ENCODE peak calls at places on chromosomes 6 and 20, in four cellular contexts. N is GM12878, B is HepG2, X is K562. S is an unnamed sample.

GRCh38 chr6:116695398-116695797 is 14.4 kb downstream of the KPNA5 start:
- DNase-seq in X (no peak), N (peak; percentile 13), B (no peak), S (no peak)

GRCh38 chr20:46324960-46325703 is 16.8 kb upstream of the CDH22 start:
- DNase-seq in N (no peak), B (peak; percentile 69), X (peak; percentile 57), S (no peak)

GRCh38 chr6:111597687-111598086 is 8.0 kb downstream of the TRAF3IP2 start:
- DNase-seq in N (no peak), X (no peak), B (peak; percentile 70), S (no peak)

GRCh38 chr6:53159558-53159957 is 10.9 kb upstream of the GCM1 start:
- DNase-seq in X (no peak), N (no peak), B (peak; percentile 33), S (no peak)

GRCh38 chr6:104281370-104281769 is 578.3 kb downstream of the HACE1 start:
- DNase-seq in X (no peak), N (no peak), B (no peak), S (peak; percentile 6)

GRCh38 chr6:20215310-20215709 is 3.0 kb upstream of the MBOAT1 start:
- DNase-seq in N (no peak), X (no peak), B (no peak), S (no peak)

GRCh38 chr20:23165307-23165750 is 79.2 kb upstream of the CD93 start:
- DNase-seq in X (no peak), B (no peak), N (no peak), S (no peak)

GRCh38 chr20:46084805-46085792 is 4.7 kb downstream of the NCOA5 start:
- DNase-seq in X (peak; percentile 66), N (no peak), B (peak; percentile 73), S (no peak)

GRCh38 chr20:34834459-34834893 is 9.0 kb upstream of the NCOA6 start:
- DNase-seq in N (no peak), X (peak; percentile 43), B (peak; percentile 47), S (peak; percentile 21)

GRCh38 chr20:37972256-37973058 is 60.8 kb downstream of the TTI1 start:
- DNase-seq in N (no peak), B (no peak), X (no peak), S (no peak)

DNA sequence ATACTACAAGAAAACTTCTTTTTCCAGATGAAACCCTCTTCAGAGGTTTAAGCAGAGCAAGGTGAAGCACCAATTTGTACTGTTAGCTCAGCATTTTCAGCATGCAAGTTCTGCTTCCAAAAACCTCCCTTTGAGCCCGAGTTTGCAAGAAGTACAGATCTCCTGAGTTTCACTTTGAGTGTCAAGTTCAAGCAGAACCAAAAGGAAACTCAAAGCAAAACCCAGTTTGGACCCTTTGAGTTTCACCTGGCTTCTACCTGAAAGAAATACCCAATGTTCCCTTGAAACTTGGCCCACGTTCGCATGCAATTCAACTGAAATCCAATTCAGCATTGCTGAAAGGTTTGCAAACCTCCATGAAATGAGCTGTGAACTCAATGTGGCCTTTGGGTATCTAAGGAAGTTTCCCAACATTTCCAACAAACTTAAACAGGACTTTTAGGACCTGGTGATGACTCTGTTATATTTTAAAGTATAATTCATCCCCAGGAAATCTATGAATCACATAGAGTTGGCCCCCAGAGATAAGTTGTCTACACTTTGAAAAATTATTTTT is 62.9 kb upstream of the HBS1L start:
- DNase-seq in B (no peak), X (no peak), N (no peak), S (no peak)
- TF ChIP-seq REST in B (no peak), X (no peak), N (no peak), S (no peak)

GRCh38 chr6:46453756-46454316 is 37.4 kb downstream of the RCAN2 start:
- DNase-seq in N (no peak), B (no peak), X (no peak), S (no peak)

GRCh38 chr6:46451343-46451742 is 39.9 kb downstream of the RCAN2 start:
- DNase-seq in X (no peak), B (no peak), N (no peak), S (no peak)

GRCh38 chr6:46453221-46453620 is 38.0 kb downstream of the RCAN2 start:
- DNase-seq in X (no peak), B (no peak), N (no peak), S (no peak)

GRCh38 chr6:46454691-46455090 is 36.6 kb downstream of the RCAN2 start:
- DNase-seq in B (no peak), X (no peak), N (no peak), S (no peak)

DNA sequence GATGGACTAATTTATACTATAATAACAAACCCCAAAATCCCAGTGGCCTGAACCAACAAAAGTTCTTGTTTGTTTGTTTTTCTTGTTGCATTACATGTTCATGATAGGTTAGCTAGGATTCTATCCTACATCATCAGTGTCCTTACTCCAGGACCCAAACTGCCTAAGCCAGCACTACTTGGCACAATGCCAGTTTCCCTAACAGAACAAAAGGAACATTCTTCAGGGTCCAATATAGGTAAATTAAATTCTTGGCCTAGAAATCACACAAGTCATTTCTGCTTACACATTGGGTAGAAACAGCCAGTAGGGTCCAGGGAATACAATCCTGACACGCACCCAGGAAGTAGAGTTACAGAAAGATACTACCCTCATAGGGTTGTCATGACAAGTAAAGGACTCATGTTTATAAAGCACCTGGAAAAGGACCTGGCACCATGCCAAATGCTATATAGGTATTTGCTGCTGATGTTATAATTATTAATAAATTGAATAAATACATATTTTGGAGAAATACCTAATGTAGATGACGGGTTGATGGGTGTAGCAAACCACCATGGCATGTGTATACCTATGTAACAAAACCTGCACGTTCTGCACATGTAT is 38.8 kb downstream of the RCAN2 start:
- DNase-seq in X (no peak), N (no peak), B (no peak), S (no peak)
- TF ChIP-seq POLR2AphosphoS5 in X (no peak), N (no peak), B (no peak), S (no peak)

GRCh38 chr20:58909585-58909984 is 57.1 kb downstream of the GNAS start:
- DNase-seq in X (no peak), N (no peak), B (no peak), S (no peak)

GRCh38 chr20:58911970-58912369 is 59.5 kb downstream of the GNAS start:
- DNase-seq in B (no peak), N (no peak), X (no peak), S (no peak)

GRCh38 chr20:58913079-58913478 is 60.6 kb downstream of the GNAS start:
- DNase-seq in X (no peak), N (no peak), B (no peak), S (no peak)

GRCh38 chr20:58910473-58910872 is 58.0 kb downstream of the GNAS start:
- DNase-seq in B (no peak), X (no peak), N (no peak), S (no peak)

GRCh38 chr20:58911309-58911708 is 58.8 kb downstream of the GNAS start:
- DNase-seq in N (no peak), B (no peak), X (no peak), S (no peak)
- TF ChIP-seq ZNF274 in N (no peak), B (no peak), X (no peak), S (no peak)

DNA sequence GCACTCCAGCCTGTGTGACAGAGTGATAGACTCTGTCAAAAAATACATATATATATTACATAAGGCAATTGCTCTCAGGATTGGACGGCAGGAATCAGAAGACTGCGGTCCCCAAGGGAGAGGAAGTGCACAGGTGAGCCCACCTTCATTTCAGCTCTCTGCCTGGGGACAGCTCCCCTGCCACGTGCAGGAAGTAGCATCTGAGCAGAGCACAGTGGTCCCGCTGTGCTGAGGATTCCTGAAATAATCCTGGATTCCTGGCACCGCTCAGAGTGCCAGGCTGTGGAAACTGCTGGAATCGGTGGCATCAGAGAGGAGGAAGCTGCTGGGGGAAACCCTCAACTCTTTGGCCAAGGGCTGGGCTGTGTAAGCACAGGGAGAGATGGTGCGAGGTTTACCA is 27.7 kb downstream of the NFATC2 start:
- DNase-seq in B (no peak), N (no peak), X (no peak), S (no peak)
- TF ChIP-seq REST in B (no peak), N (no peak), X (no peak), S (no peak)

GRCh38 chr6:163414367-163415175 is at the start of gene QKI:
- DNase-seq in B (peak; percentile 59), N (no peak), X (peak; percentile 91), S (no peak)
- TF ChIP-seq POLR2AphosphoS5 in B (peak; percentile 78), N (no peak), X (peak; percentile 73), S (peak; percentile 53)

S was measured in HCT116.